ENCODE peak calls at places on chromosomes 6 and 20, in four cellular contexts. F is mammary epithelial cell, B is natural killer cell, K is fibroblast of mammary gland. D is an unnamed sample.

GRCh38 chr20:37315293-37316110 is 26.0 kb downstream of the MANBAL start:
- DNase-seq in F (peak; percentile 86), B (no peak), K (peak; percentile 85), D (peak; percentile 44)

GRCh38 chr6:30884521-30885480 is 482 bp downstream of the DDR1 start:
- DNase-seq in F (peak; percentile 78), B (no peak), K (no peak), D (peak; percentile 45)

GRCh38 chr6:43968110-43968965 is 158.9 kb downstream of the MRPL14 start:
- DNase-seq in F (no peak), B (no peak), K (no peak), D (no peak)

GRCh38 chr6:2900821-2901644 is 2.1 kb downstream of the SERPINB9 start:
- DNase-seq in F (no peak), B (no peak), K (no peak), D (no peak)

GRCh38 chr20:21713470-21713869 is 8.0 kb downstream of the PAX1 start:
- DNase-seq in F (no peak), B (no peak), K (no peak), D (no peak)

GRCh38 chr20:59765599-59766177 is 161.3 kb downstream of the PHACTR3 start:
- DNase-seq in F (peak; percentile 24), B (no peak), K (peak; percentile 1), D (no peak)

GRCh38 chr6:127464881-127465459 is 5.8 kb upstream of the KIAA0408 start:
- DNase-seq in F (peak; percentile 43), B (no peak), K (peak; percentile 75), D (no peak)

GRCh38 chr20:37417146-37417856 is 71.4 kb downstream of the SRC start:
- DNase-seq in F (no peak), B (no peak), K (no peak), D (no peak)

GRCh38 chr6:165769401-165769800 is 106.4 kb upstream of the PDE10A start:
- DNase-seq in F (no peak), B (no peak), K (no peak), D (no peak)

GRCh38 chr20:44031001-44031574 is 116.4 kb downstream of the TOX2 start:
- DNase-seq in F (no peak), B (no peak), K (no peak), D (no peak)

GRCh38 chr6:140988780-140989179 is 1143.9 kb upstream of the GJE1 start:
- DNase-seq in F (no peak), B (no peak), K (no peak), D (no peak)

GRCh38 chr20:9978395-9979004 is 56.3 kb upstream of the ANKEF1 start:
- DNase-seq in F (peak; percentile 86), B (no peak), K (peak; percentile 95), D (no peak)

GRCh38 chr20:39206899-39207564 is 244.9 kb downstream of the DHX35 start:
- DNase-seq in F (no peak), B (no peak), K (peak; percentile 26), D (no peak)

GRCh38 chr6:27726620-27727023 is 185.6 kb downstream of the OR2B2 start:
- DNase-seq in F (peak; percentile 67), B (no peak), K (peak; percentile 41), D (no peak)

GRCh38 chr20:62735331-62735821 is 26.7 kb downstream of the NTSR1 start:
- DNase-seq in F (no peak), B (no peak), K (no peak), D (no peak)

GRCh38 chr6:163021054-163021453 is 293.3 kb downstream of the PACRG start:
- DNase-seq in F (no peak), B (no peak), K (no peak), D (no peak)

GRCh38 chr20:507933-508332 is 35.7 kb downstream of the CSNK2A1 start:
- DNase-seq in F (no peak), B (no peak), K (no peak), D (no peak)

GRCh38 chr6:11903645-11904044 is 108.5 kb upstream of the HIVEP1 start:
- DNase-seq in F (no peak), B (no peak), K (no peak), D (no peak)

GRCh38 chr20:56590888-56591287 is 38.2 kb upstream of the TFAP2C start:
- DNase-seq in F (no peak), B (no peak), K (no peak), D (no peak)

GRCh38 chr6:29760328-29760727 is 37.1 kb downstream of the HLA-F start:
- DNase-seq in F (no peak), B (no peak), K (no peak), D (no peak)

GRCh38 chr20:50855498-50856474 is 60.9 kb downstream of the BCAS4 start:
- DNase-seq in F (peak; percentile 63), B (no peak), K (peak; percentile 23), D (no peak)

GRCh38 chr6:125764105-125764671 is 14.8 kb downstream of the HEY2 start:
- DNase-seq in F (no peak), B (no peak), K (no peak), D (no peak)

GRCh38 chr20:6029538-6029937 is 24.3 kb downstream of the LRRN4 start:
- DNase-seq in F (no peak), B (no peak), K (peak; percentile 81), D (no peak)

GRCh38 chr20:47133809-47134456 is 222.6 kb downstream of the ZMYND8 start:
- DNase-seq in F (peak; percentile 36), B (no peak), K (peak; percentile 69), D (no peak)

GRCh38 chr20:34473262-34473883 is 42.8 kb upstream of the DYNLRB1 start:
- DNase-seq in F (peak; percentile 16), B (no peak), K (peak; percentile 66), D (no peak)

GRCh38 chr6:149433405-149433804 is 33.3 kb downstream of the SUMO4 start:
- DNase-seq in F (no peak), B (no peak), K (no peak), D (no peak)

GRCh38 chr6:122666418-122666817 is 56.2 kb downstream of the PKIB start:
- DNase-seq in F (no peak), B (no peak), K (no peak), D (no peak)

GRCh38 chr20:40452758-40453157 is 236.3 kb downstream of the MAFB start:
- DNase-seq in F (no peak), B (no peak), K (no peak), D (no peak)

GRCh38 chr6:113445201-113445600 is 411.9 kb upstream of the MARCKS start:
- DNase-seq in F (no peak), B (no peak), K (no peak), D (no peak)

GRCh38 chr20:43516251-43516824 is 8.8 kb downstream of the L3MBTL1 start:
- DNase-seq in F (no peak), B (no peak), K (no peak), D (no peak)

GRCh38 chr6:151443449-151443848 is 8.5 kb downstream of the RMND1 start:
- DNase-seq in F (no peak), B (no peak), K (no peak), D (no peak)

GRCh38 chr6:151441390-151442166 is 10.3 kb downstream of the RMND1 start:
- DNase-seq in F (no peak), B (no peak), K (no peak), D (no peak)

GRCh38 chr6:151440498-151440897 is 11.4 kb downstream of the RMND1 start:
- DNase-seq in F (no peak), B (no peak), K (no peak), D (no peak)

GRCh38 chr6:151442359-151442758 is 9.6 kb downstream of the RMND1 start:
- DNase-seq in F (no peak), B (no peak), K (no peak), D (no peak)

GRCh38 chr6:151440930-151441329 is 11.0 kb downstream of the RMND1 start:
- DNase-seq in F (no peak), B (no peak), K (peak; percentile 62), D (no peak)
- TF ChIP-seq CTCF in F (peak; percentile 36), B (peak; percentile 62), K (peak; percentile 51), D (no peak)

GRCh38 chr6:75070244-75070643 is 135.6 kb downstream of the COL12A1 start:
- DNase-seq in F (no peak), B (no peak), K (no peak), D (no peak)

DNA sequence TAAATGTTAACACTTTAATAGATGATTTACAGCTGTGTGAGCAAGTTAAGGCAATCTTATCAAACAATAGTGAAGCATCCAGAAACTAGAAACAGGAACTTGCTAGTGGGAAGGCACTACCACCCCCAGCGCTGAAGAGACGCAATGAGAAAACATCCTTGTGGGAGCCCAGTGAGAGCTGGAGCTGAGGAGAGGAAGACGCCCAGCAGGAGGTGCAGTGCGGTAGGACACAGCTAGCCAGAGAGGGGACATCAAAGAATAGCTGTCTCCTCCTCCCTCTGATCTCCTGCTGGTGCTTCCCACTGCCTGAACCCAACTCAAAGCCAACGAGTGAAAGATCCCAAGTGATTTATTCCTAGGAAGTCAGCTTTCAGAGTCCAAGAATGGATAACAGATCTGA is 140.3 kb downstream of the COL12A1 start:
- DNase-seq in F (no peak), B (no peak), K (peak; percentile 71), D (no peak)
- TF ChIP-seq CTCF in F (no peak), B (no peak), K (peak; percentile 50), D (no peak)

GRCh38 chr20:15900443-15900842 is 672.8 kb downstream of the KIF16B start:
- DNase-seq in F (peak; percentile 9), B (no peak), K (peak; percentile 5), D (no peak)

GRCh38 chr20:15905661-15906060 is 667.6 kb downstream of the KIF16B start:
- DNase-seq in F (no peak), B (no peak), K (no peak), D (no peak)

GRCh38 chr20:15899972-15900371 is 673.3 kb downstream of the KIF16B start:
- DNase-seq in F (no peak), B (no peak), K (no peak), D (no peak)

DNA sequence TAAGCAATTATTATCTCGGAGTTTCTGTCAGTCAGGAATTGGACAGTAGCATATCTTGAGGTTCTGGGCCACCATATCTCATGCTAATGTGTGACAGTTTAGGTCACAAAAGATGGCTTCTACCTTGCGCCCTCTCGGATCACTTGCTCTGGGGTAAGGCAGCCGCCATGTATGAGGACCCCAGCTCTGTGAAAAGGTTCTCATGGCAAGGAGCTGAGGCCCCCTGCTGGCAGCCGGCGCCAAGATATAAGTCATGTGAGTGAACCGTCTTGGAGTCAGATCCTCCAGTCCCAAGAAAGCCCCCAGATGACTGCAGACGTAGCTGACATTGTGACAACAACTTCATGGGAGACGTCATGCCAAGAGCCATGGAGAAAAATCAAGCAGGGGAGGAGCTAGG is 670.8 kb downstream of the KIF16B start:
- DNase-seq in F (no peak), B (no peak), K (no peak), D (no peak)
- TF ChIP-seq CTCF in F (peak; percentile 35), B (no peak), K (peak; percentile 6), D (no peak)

GRCh38 chr20:4170621-4171537 is 155.5 kb upstream of the RNF24 start:
- DNase-seq in F (no peak), B (no peak), K (no peak), D (no peak)
- TF ChIP-seq CTCF in F (no peak), B (no peak), K (no peak), D (no peak)

D was measured in activated B cell treated with CpG ODN at 0.5 μM for 24 hours.